ENCODE peak calls at places on chromosomes 11 and 22, in five cellular contexts. O is colonic mucosa, K is testis, T is IMR-90, D is heart left ventricle. E is an unnamed sample.
A peak's percentile ranks its signal among the peaks of the same experiment; 100 is the strongest.

GRCh38 chr11:67053896-67054850 is 2.5 kb upstream of the RHOD start:
- DNase-seq in T (peak; percentile 91), O (peak; percentile 69), K (peak; percentile 74), D (no peak), E (no peak)

GRCh38 chr11:95337175-95337957 is 106.4 kb upstream of the SESN3 start:
- DNase-seq in T (peak; percentile 33), O (peak; percentile 42), D (peak; percentile 74), K (peak; percentile 43), E (peak; percentile 59)

GRCh38 chr22:45268167-45268957 is 16.4 kb upstream of the UPK3A start:
- DNase-seq in T (no peak), D (no peak), K (peak; percentile 34), O (no peak), E (no peak)

GRCh38 chr11:107769189-107769588 is 57.3 kb upstream of the SLN start:
- DNase-seq in K (no peak), D (no peak), T (peak; percentile 70), O (no peak), E (no peak)

GRCh38 chr22:45533731-45534130 is 31.0 kb downstream of the FBLN1 start:
- DNase-seq in T (no peak), O (no peak), K (no peak), D (no peak), E (no peak)

GRCh38 chr22:32985899-32986772 is 72.0 kb downstream of the SYN3 start:
- DNase-seq in T (peak; percentile 71), O (peak; percentile 79), D (peak; percentile 73), K (peak; percentile 87), E (no peak)

GRCh38 chr11:78420255-78420764 is 2.7 kb upstream of the GAB2 start:
- DNase-seq in D (peak; percentile 71), O (peak; percentile 77), T (peak; percentile 88), K (peak; percentile 77), E (no peak)

GRCh38 chr11:119974051-119974450 is 163.9 kb downstream of the TRIM29 start:
- DNase-seq in T (no peak), K (no peak), D (no peak), O (no peak), E (no peak)

GRCh38 chr11:111723595-111723994 is 42.6 kb downstream of the PPP2R1B start:
- DNase-seq in D (no peak), O (no peak), K (no peak), T (no peak), E (no peak)

GRCh38 chr11:85787809-85788805 is 22.8 kb downstream of the SYTL2 start:
- DNase-seq in T (peak; percentile 42), O (peak; percentile 76), D (no peak), K (no peak), E (no peak)

GRCh38 chr11:59403546-59403945 is 22.7 kb downstream of the OR5A2 start:
- DNase-seq in K (no peak), T (no peak), D (no peak), O (no peak), E (no peak)

GRCh38 chr22:35834080-35834479 is 116.4 kb downstream of the APOL5 start:
- DNase-seq in O (no peak), D (no peak), K (no peak), T (no peak), E (no peak)

GRCh38 chr11:117807482-117808272 is 10.7 kb upstream of the DSCAML1 start:
- DNase-seq in O (peak; percentile 87), T (peak; percentile 51), K (peak; percentile 91), D (peak; percentile 82), E (peak; percentile 88)

GRCh38 chr11:64569300-64569970 is 21.6 kb upstream of the SLC22A12 start:
- DNase-seq in D (no peak), K (no peak), T (no peak), O (no peak), E (peak; percentile 19)

GRCh38 chr11:34468209-34468841 is 29.6 kb downstream of the CAT start:
- DNase-seq in O (peak; percentile 35), T (peak; percentile 14), K (peak; percentile 42), D (no peak), E (no peak)

GRCh38 chr22:48204296-48204695 is 1441.8 kb downstream of the TBC1D22A start:
- DNase-seq in O (peak; percentile 11), D (no peak), K (peak; percentile 1), T (no peak), E (no peak)

GRCh38 chr22:30289980-30290313 is 642 bp upstream of the CASTOR1 start:
- DNase-seq in D (no peak), T (no peak), K (no peak), O (no peak), E (no peak)

GRCh38 chr22:44913198-44913983 is 96.4 kb downstream of the PHF21B start:
- DNase-seq in K (no peak), D (no peak), O (no peak), T (no peak), E (no peak)

GRCh38 chr11:130188047-130188446 is 28.5 kb downstream of the ST14 start:
- DNase-seq in T (no peak), O (no peak), K (no peak), D (no peak), E (no peak)

GRCh38 chr11:86575208-86575855 is 97.1 kb downstream of the ME3 start:
- DNase-seq in K (no peak), D (no peak), T (peak; percentile 72), O (no peak), E (no peak)

GRCh38 chr11:124238512-124238911 is 2.4 kb upstream of the OR8G1 start:
- DNase-seq in D (no peak), T (no peak), K (no peak), O (no peak), E (no peak)

GRCh38 chr22:39220450-39220849 is 24.3 kb downstream of the PDGFB start:
- DNase-seq in K (no peak), D (no peak), T (no peak), O (no peak), E (no peak)

GRCh38 chr11:17571431-17572358 is 24.6 kb downstream of the OTOG start:
- DNase-seq in D (no peak), O (peak; percentile 7), K (no peak), T (no peak), E (no peak)

GRCh38 chr11:100637706-100638105 is 49.4 kb upstream of the ARHGAP42 start:
- DNase-seq in D (no peak), O (no peak), T (no peak), K (no peak), E (no peak)

GRCh38 chr22:30279389-30279788 is 9.9 kb downstream of the CASTOR1 start:
- DNase-seq in T (no peak), O (no peak), K (no peak), D (peak; percentile 79), E (peak; percentile 94)

GRCh38 chr22:40399661-40400060 is 29.3 kb downstream of the SGSM3 start:
- DNase-seq in K (no peak), O (no peak), T (no peak), D (no peak), E (no peak)

GRCh38 chr11:6855971-6856542 is 6.8 kb upstream of the OR10A2 start:
- DNase-seq in T (peak; percentile 67), D (no peak), O (no peak), K (no peak), E (no peak)

GRCh38 chr11:19595840-19596751 is 116.5 kb upstream of the NAV2 start:
- DNase-seq in T (peak; percentile 90), K (no peak), O (peak; percentile 25), D (peak; percentile 72), E (no peak)
- H3K4me3 ChIP-seq in T (no peak overlapping the region), K (no peak overlapping the region), O (no peak overlapping the region), D (no peak overlapping the region), E (no peak overlapping the region)

DNA sequence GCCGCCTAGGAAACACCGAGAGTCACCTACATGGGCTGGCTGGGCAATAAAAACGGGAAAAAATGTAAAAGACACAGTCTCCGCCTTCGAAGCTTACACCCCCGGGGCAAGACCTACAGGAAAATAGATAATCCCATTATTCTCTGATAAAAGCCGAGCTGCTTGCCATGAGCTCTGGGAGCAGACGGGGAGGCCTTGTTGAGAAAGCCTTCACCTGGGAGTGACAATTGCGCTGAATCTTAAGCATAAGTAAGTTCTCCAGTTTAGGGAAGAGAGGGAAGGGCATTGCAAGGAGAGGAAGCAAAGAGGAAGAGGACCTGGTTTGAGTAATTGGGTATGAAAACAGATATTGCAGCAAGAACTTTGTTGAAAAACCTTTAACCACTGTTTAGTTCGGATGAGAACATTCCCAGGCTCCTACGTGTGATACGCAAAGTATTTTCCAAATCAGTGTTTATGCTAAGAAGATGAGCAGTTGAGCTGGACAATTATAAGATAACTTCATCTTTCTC is 813 bp upstream of the BTBD10 start:
- DNase-seq in T (no peak), O (no peak), K (no peak), D (no peak), E (no peak)
- H3K27me3 ChIP-seq in T (peaks cover 7% of the 10 kb centered on the region), O (no peaks in the 10 kb centered on the region), K (no peaks in the 10 kb centered on the region), D (no peaks in the 10 kb centered on the region), E (peaks cover 1% of the 10 kb centered on the region)

GRCh38 chr22:38106814-38107578 is 3.5 kb downstream of the BAIAP2L2 start:
- DNase-seq in K (no peak), T (no peak), O (no peak), D (no peak), E (no peak)

GRCh38 chr22:38108561-38109319 is 1.7 kb downstream of the BAIAP2L2 start:
- DNase-seq in K (no peak), T (no peak), D (no peak), O (peak; percentile 67), E (no peak)

GRCh38 chr22:38110008-38110862 is at the start of gene BAIAP2L2:
- DNase-seq in T (no peak), O (peak; percentile 88), D (no peak), K (no peak), E (peak; percentile 55)

GRCh38 chr22:38109391-38110000 is 988 bp downstream of the BAIAP2L2 start:
- DNase-seq in K (no peak), D (no peak), O (no peak), T (no peak), E (no peak)

DNA sequence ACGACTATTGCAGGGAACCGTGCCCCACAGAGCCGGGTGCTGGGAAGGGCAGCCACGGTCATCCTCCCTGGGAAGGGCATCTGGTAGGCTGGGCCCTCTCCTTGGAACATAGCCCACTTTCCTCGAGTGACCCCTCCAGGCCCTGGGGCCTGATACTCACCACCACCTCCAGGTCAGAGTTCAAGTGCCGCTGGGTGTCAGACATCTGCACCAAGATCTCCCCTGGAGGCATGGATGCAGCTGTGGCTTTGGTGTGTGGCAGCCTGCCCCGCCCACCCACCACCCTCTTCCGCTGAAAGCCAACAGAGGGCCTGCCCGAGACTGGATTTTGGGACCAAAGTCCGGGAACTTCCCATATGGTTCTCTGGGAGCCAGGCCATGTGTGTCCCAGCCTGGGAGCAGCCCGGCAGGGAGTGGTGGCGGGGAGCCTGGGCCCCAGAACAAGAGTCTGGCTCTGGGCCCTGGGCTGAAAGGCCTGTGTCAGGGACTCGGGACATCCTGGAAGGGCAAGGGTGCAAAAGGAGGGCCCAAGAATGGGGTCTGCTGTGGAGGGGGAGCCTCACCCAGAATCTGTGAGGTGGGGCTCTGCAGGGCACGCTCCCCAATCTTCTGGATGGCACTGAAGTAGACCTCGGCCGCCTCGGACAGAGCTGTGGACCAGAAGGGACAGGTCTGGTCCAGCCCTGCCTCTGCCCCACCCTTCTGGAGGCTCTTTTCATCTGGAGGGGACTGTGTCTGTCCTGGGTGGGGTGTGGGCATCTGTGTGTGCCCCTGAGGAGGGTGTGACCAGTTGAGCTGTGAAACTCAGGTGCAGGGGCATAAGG is 2.6 kb downstream of the BAIAP2L2 start:
- DNase-seq in K (peak; percentile 46), T (no peak), D (no peak), O (peak; percentile 92), E (no peak)
- TF ChIP-seq CTCF in K (no peak), T (no peak), D (no peak), O (no peak), E (no peak)

GRCh38 chr11:9571766-9572120 is 1.7 kb upstream of the WEE1 start:
- DNase-seq in O (no peak), T (no peak), K (no peak), D (no peak), E (no peak)
- H3K4me3 ChIP-seq in O (no peak overlapping the region), T (no peak overlapping the region), K (peak overlapping the region; percentile 74), D (no peak overlapping the region), E (no peak overlapping the region)

E was measured in left lung.